ENCODE peak calls at places on chromosomes 5 and 9, in eight cellular contexts. P is Caco-2, Y is NCI-H1092, E is left ventricle myocardium inferior, V is sigmoid colon, J is GM06990, B is HCEC 1CT, D is NCI-H526. T is an unnamed sample.

GRCh38 chr9:89360465-89360864 is 42.2 kb downstream of the SECISBP2 start:
- DNase-seq in Y (peak), V (peak), D (no peak), P (no peak), E (no peak), B (no peak), J (no peak), T (no peak)

GRCh38 chr9:16442622-16443021 is 427.8 kb downstream of the BNC2 start:
- DNase-seq in D (no peak), E (no peak), V (peak), B (peak), J (no peak), P (no peak), Y (no peak), T (no peak)

GRCh38 chr9:89660286-89660685 is 55.5 kb downstream of the GADD45G start:
- DNase-seq in D (no peak), P (no peak), E (no peak), Y (no peak), J (no peak), V (no peak), B (no peak), T (no peak)

GRCh38 chr5:73118331-73119011 is 1.9 kb upstream of the TMEM171 start:
- DNase-seq in J (no peak), E (no peak), P (no peak), Y (no peak), V (no peak), B (no peak), D (no peak), T (no peak)

GRCh38 chr9:133384736-133385321 is 8.7 kb downstream of the STKLD1 start:
- DNase-seq in P (no peak), D (no peak), E (no peak), Y (no peak), V (no peak), J (no peak), B (no peak), T (no peak)

GRCh38 chr5:155019601-155020226 is 6.2 kb downstream of the KIF4B start:
- DNase-seq in E (no peak), V (no peak), P (no peak), Y (no peak), D (no peak), J (no peak), B (no peak), T (no peak)

GRCh38 chr5:68942169-68942568 is 151.6 kb upstream of the SLC30A5 start:
- DNase-seq in P (no peak), B (no peak), Y (no peak), D (no peak), J (no peak), V (no peak), E (no peak), T (no peak)

GRCh38 chr5:132313378-132313777 is 19.2 kb downstream of the SLC22A4 start:
- DNase-seq in P (no peak), Y (no peak), D (no peak), E (no peak), V (no peak), B (no peak), J (no peak), T (no peak)

GRCh38 chr5:126959188-126959587 is 71.2 kb downstream of the MARCHF3 start:
- DNase-seq in E (no peak), B (no peak), D (no peak), P (no peak), Y (no peak), V (no peak), J (no peak), T (no peak)

GRCh38 chr9:22103650-22104575 is 94.8 kb upstream of the CDKN2B start:
- DNase-seq in B (peak), J (no peak), D (no peak), Y (no peak), V (no peak), E (no peak), P (no peak), T (no peak)

GRCh38 chr5:78213799-78214198 is 80.7 kb downstream of the AP3B1 start:
- DNase-seq in V (no peak), E (no peak), Y (no peak), B (no peak), J (no peak), P (no peak), D (no peak), T (no peak)

GRCh38 chr9:72602629-72603028 is 81.2 kb downstream of the TMC1 start:
- DNase-seq in D (no peak), V (no peak), B (no peak), P (no peak), E (no peak), J (no peak), Y (no peak), T (no peak)

GRCh38 chr9:78011037-78011436 is 20.6 kb downstream of the GNAQ start:
- DNase-seq in Y (no peak), J (no peak), D (no peak), P (no peak), V (no peak), E (no peak), B (no peak), T (no peak)

GRCh38 chr5:71816307-71816706 is 97.2 kb downstream of the CARTPT start:
- DNase-seq in Y (no peak), E (no peak), P (no peak), D (no peak), B (no peak), V (no peak), J (no peak), T (no peak)

GRCh38 chr9:79691496-79691895 is 119.7 kb downstream of the TLE4 start:
- DNase-seq in V (no peak), E (no peak), J (no peak), D (no peak), P (no peak), Y (no peak), B (no peak), T (no peak)

GRCh38 chr9:80922544-80922943 is 766.8 kb downstream of the TLE1 start:
- DNase-seq in E (no peak), Y (no peak), V (no peak), J (no peak), P (no peak), D (no peak), B (no peak), T (no peak)

GRCh38 chr9:136204838-136205706 is at the start of gene LHX3:
- DNase-seq in P (no peak), B (no peak), Y (no peak), D (no peak), V (no peak), J (no peak), E (no peak), T (no peak)

GRCh38 chr5:148791334-148791667 is 35.1 kb upstream of the ADRB2 start:
- DNase-seq in P (no peak), E (no peak), D (no peak), B (peak), J (peak), V (no peak), Y (no peak), T (no peak)

GRCh38 chr5:138955013-138955660 is 80.0 kb upstream of the LRRTM2 start:
- DNase-seq in V (peak), J (no peak), B (no peak), E (peak), D (no peak), Y (peak), P (no peak), T (peak)

GRCh38 chr5:439636-440035 is 3.3 kb upstream of the EXOC3 start:
- DNase-seq in J (no peak), Y (no peak), E (no peak), V (peak), B (no peak), D (no peak), P (no peak), T (no peak)

GRCh38 chr5:14218011-14218410 is 74.9 kb downstream of the TRIO start:
- DNase-seq in Y (no peak), V (no peak), E (no peak), D (no peak), B (no peak), J (no peak), P (no peak), T (no peak)

GRCh38 chr5:149079883-149080282 is 17.0 kb upstream of the SH3TC2 start:
- DNase-seq in V (no peak), J (no peak), E (no peak), D (no peak), Y (no peak), B (no peak), P (no peak), T (no peak)

GRCh38 chr5:123951204-123951977 is 439.4 kb downstream of the CSNK1G3 start:
- DNase-seq in D (no peak), B (peak), P (no peak), E (no peak), Y (no peak), J (no peak), V (no peak), T (no peak)

GRCh38 chr9:112890106-112891081 is at the start of gene SLC46A2:
- DNase-seq in J (no peak), V (no peak), D (no peak), Y (no peak), B (no peak), E (peak), P (no peak), T (peak)

GRCh38 chr9:73371801-73372200 is 220.1 kb downstream of the ANXA1 start:
- DNase-seq in P (no peak), D (no peak), Y (no peak), J (no peak), V (no peak), B (no peak), E (no peak), T (no peak)

GRCh38 chr5:64635056-64635686 is 55.1 kb upstream of the SHISAL2B start:
- DNase-seq in B (peak), J (peak), P (peak), D (no peak), V (no peak), E (no peak), Y (no peak), T (no peak)

GRCh38 chr9:81822967-81823366 is 105.3 kb upstream of the SPATA31D4 start:
- DNase-seq in B (no peak), Y (no peak), P (no peak), V (no peak), J (no peak), E (no peak), D (no peak), T (no peak)

GRCh38 chr9:99866398-99866797 is 40.1 kb upstream of the STX17 start:
- DNase-seq in D (no peak), B (no peak), E (no peak), V (no peak), Y (no peak), J (no peak), P (no peak), T (no peak)

GRCh38 chr5:54018438-54018837 is 291.9 kb downstream of the ARL15 start:
- DNase-seq in B (no peak), P (no peak), D (no peak), E (no peak), Y (no peak), J (no peak), V (no peak), T (no peak)

GRCh38 chr9:123425836-123426365 is 69.9 kb downstream of the CRB2 start:
- DNase-seq in B (no peak), E (no peak), P (no peak), D (no peak), V (peak), J (no peak), Y (no peak), T (peak)

GRCh38 chr9:132108728-132109127 is 29.1 kb upstream of the MED27 start:
- DNase-seq in Y (no peak), J (no peak), V (no peak), P (no peak), D (no peak), B (no peak), E (no peak), T (no peak)

GRCh38 chr5:83396662-83397061 is 74.9 kb upstream of the VCAN start:
- DNase-seq in V (no peak), D (no peak), J (no peak), P (no peak), Y (no peak), B (no peak), E (no peak), T (no peak)

GRCh38 chr9:124676159-124676551 is 95.0 kb downstream of the NR6A1 start:
- DNase-seq in V (no peak), D (no peak), P (no peak), E (no peak), Y (no peak), J (no peak), B (no peak), T (no peak)

GRCh38 chr5:24646915-24647314 is 2.1 kb upstream of the CDH10 start:
- DNase-seq in J (no peak), D (no peak), E (no peak), P (no peak), Y (no peak), B (no peak), V (no peak), T (no peak)

GRCh38 chr5:14105717-14106435 is 37.3 kb upstream of the TRIO start:
- DNase-seq in Y (no peak), D (peak), V (no peak), J (no peak), P (no peak), E (no peak), B (peak), T (no peak)

GRCh38 chr9:34512131-34513078 is 10.4 kb downstream of the ENHO start:
- DNase-seq in E (no peak), P (no peak), Y (no peak), V (peak), J (no peak), D (peak), B (no peak), T (no peak)

GRCh38 chr5:137216976-137217598 is 282.0 kb downstream of the SPOCK1 start:
- DNase-seq in Y (no peak), B (no peak), J (no peak), E (no peak), P (no peak), D (no peak), V (no peak), T (no peak)

T was measured in right lobe of liver.